ENCODE peak calls at places on chromosome 22, in six cellular contexts. One of them, this sample, is unnamed.

GRCh38 chr22:35921777-35922176 is 106.8 kb downstream of the RBFOX2 start:
- DNase-seq in GM12891: no peak
- DNase-seq in amniotic stem cell: peak
- DNase-seq in NCI-H146: peak
- DNase-seq in activated naive CD4-positive, alpha-beta T cell: no peak
- DNase-seq in aorta: no peak
- DNase-seq in this sample: peak

GRCh38 chr22:42601879-42602465 is 12.7 kb downstream of the POLDIP3 start:
- DNase-seq in GM12891: no peak
- DNase-seq in amniotic stem cell: no peak
- DNase-seq in NCI-H146: no peak
- DNase-seq in activated naive CD4-positive, alpha-beta T cell: no peak
- DNase-seq in aorta: no peak
- DNase-seq in this sample: no peak

GRCh38 chr22:46114518-46115387 is 35.6 kb upstream of the PPARA start:
- DNase-seq in GM12891: no peak
- DNase-seq in amniotic stem cell: no peak
- DNase-seq in NCI-H146: no peak
- DNase-seq in activated naive CD4-positive, alpha-beta T cell: no peak
- DNase-seq in aorta: no peak
- DNase-seq in this sample: no peak

GRCh38 chr22:25210831-25211230 is 8.6 kb upstream of the CRYBB2 start:
- DNase-seq in GM12891: no peak
- DNase-seq in amniotic stem cell: no peak
- DNase-seq in NCI-H146: no peak
- DNase-seq in activated naive CD4-positive, alpha-beta T cell: no peak
- DNase-seq in aorta: no peak
- DNase-seq in this sample: no peak

GRCh38 chr22:23403152-23403719 is 176.9 kb downstream of the IGLL1 start:
- DNase-seq in GM12891: no peak
- DNase-seq in amniotic stem cell: no peak
- DNase-seq in NCI-H146: no peak
- DNase-seq in activated naive CD4-positive, alpha-beta T cell: no peak
- DNase-seq in aorta: no peak
- DNase-seq in this sample: no peak

GRCh38 chr22:28909375-28909774 is 26.0 kb downstream of the ZNRF3 start:
- DNase-seq in GM12891: no peak
- DNase-seq in amniotic stem cell: no peak
- DNase-seq in NCI-H146: no peak
- DNase-seq in activated naive CD4-positive, alpha-beta T cell: no peak
- DNase-seq in aorta: peak
- DNase-seq in this sample: no peak

GRCh38 chr22:23325183-23325582 is 144.9 kb downstream of the BCR start:
- DNase-seq in GM12891: no peak
- DNase-seq in amniotic stem cell: no peak
- DNase-seq in NCI-H146: no peak
- DNase-seq in activated naive CD4-positive, alpha-beta T cell: no peak
- DNase-seq in aorta: no peak
- DNase-seq in this sample: no peak

GRCh38 chr22:23822101-23822671 is 16.6 kb downstream of the DERL3 start:
- DNase-seq in GM12891: no peak
- DNase-seq in amniotic stem cell: no peak
- DNase-seq in NCI-H146: no peak
- DNase-seq in activated naive CD4-positive, alpha-beta T cell: no peak
- DNase-seq in aorta: peak
- DNase-seq in this sample: no peak

GRCh38 chr22:38570841-38571364 is 920 bp upstream of the DMC1 start:
- DNase-seq in GM12891: peak
- DNase-seq in amniotic stem cell: no peak
- DNase-seq in NCI-H146: peak
- DNase-seq in activated naive CD4-positive, alpha-beta T cell: peak
- DNase-seq in aorta: peak
- DNase-seq in this sample: peak

GRCh38 chr22:17980638-17981051 is 43.7 kb downstream of the MICAL3 start:
- DNase-seq in GM12891: peak
- DNase-seq in amniotic stem cell: no peak
- DNase-seq in NCI-H146: no peak
- DNase-seq in activated naive CD4-positive, alpha-beta T cell: no peak
- DNase-seq in aorta: no peak
- DNase-seq in this sample: no peak

GRCh38 chr22:23073506-23074229 is 3.3 kb downstream of the GNAZ start:
- DNase-seq in GM12891: no peak
- DNase-seq in amniotic stem cell: no peak
- DNase-seq in NCI-H146: no peak
- DNase-seq in activated naive CD4-positive, alpha-beta T cell: no peak
- DNase-seq in aorta: peak
- DNase-seq in this sample: no peak

This sample was measured in COR-L47.